ENCODE peak calls at places on chromosomes 13 and 19, in four cellular contexts. One of them, this sample, is unnamed.

GRCh38 chr13:108929532-108929931 is 300.1 kb downstream of the MYO16 start:
- DNase-seq in H1: no peak
- DNase-seq in H9: no peak
- DNase-seq in IMR-90: no peak
- DNase-seq in this sample: no peak

GRCh38 chr19:751501-752341 is 809 bp downstream of the MISP start:
- DNase-seq in H1: no peak
- DNase-seq in H9: peak
- DNase-seq in IMR-90: peak
- DNase-seq in this sample: peak

GRCh38 chr13:24213932-24214331 is 53.4 kb downstream of the SPATA13 start:
- DNase-seq in H1: no peak
- DNase-seq in H9: no peak
- DNase-seq in IMR-90: no peak
- DNase-seq in this sample: no peak

GRCh38 chr13:36515466-36515865 is 83.2 kb downstream of the CCNA1 start:
- DNase-seq in H1: no peak
- DNase-seq in H9: no peak
- DNase-seq in IMR-90: no peak
- DNase-seq in this sample: no peak

GRCh38 chr13:83536941-83537340 is 345.3 kb downstream of the SLITRK1 start:
- DNase-seq in H1: no peak
- DNase-seq in H9: no peak
- DNase-seq in IMR-90: no peak
- DNase-seq in this sample: no peak

GRCh38 chr13:42478531-42479156 is 95.3 kb upstream of the TNFSF11 start:
- DNase-seq in H1: no peak
- DNase-seq in H9: no peak
- DNase-seq in IMR-90: peak
- DNase-seq in this sample: no peak

GRCh38 chr19:1780272-1780957 is 27.1 kb downstream of the ONECUT3 start:
- DNase-seq in H1: no peak
- DNase-seq in H9: no peak
- DNase-seq in IMR-90: peak
- DNase-seq in this sample: no peak

GRCh38 chr19:35442091-35442490 is 6.0 kb upstream of the FFAR2 start:
- DNase-seq in H1: no peak
- DNase-seq in H9: no peak
- DNase-seq in IMR-90: no peak
- DNase-seq in this sample: peak

GRCh38 chr13:30618186-30618937 is 642 bp downstream of the USPL1 start:
- DNase-seq in H1: no peak
- DNase-seq in H9: no peak
- DNase-seq in IMR-90: no peak
- DNase-seq in this sample: peak

GRCh38 chr13:114177245-114178010 is 1.6 kb upstream of the CFAP97D2 start:
- DNase-seq in H1: no peak
- DNase-seq in H9: no peak
- DNase-seq in IMR-90: no peak
- DNase-seq in this sample: no peak

GRCh38 chr19:31263317-31263716 is 85.9 kb downstream of the TSHZ3 start:
- DNase-seq in H1: no peak
- DNase-seq in H9: peak
- DNase-seq in IMR-90: no peak
- DNase-seq in this sample: no peak

GRCh38 chr13:101511766-101512165 is 59.3 kb downstream of the ITGBL1 start:
- DNase-seq in H1: no peak
- DNase-seq in H9: no peak
- DNase-seq in IMR-90: no peak
- DNase-seq in this sample: no peak

GRCh38 chr13:70623260-70623659 is 515.0 kb upstream of the KLHL1 start:
- DNase-seq in H1: no peak
- DNase-seq in H9: no peak
- DNase-seq in IMR-90: peak
- DNase-seq in this sample: no peak

GRCh38 chr13:75636339-75637095 is 387 bp downstream of the LMO7 start:
- DNase-seq in H1: no peak
- DNase-seq in H9: peak
- DNase-seq in IMR-90: peak
- DNase-seq in this sample: peak

GRCh38 chr19:7295912-7296486 is 1.8 kb upstream of the INSR start:
- DNase-seq in H1: no peak
- DNase-seq in H9: no peak
- DNase-seq in IMR-90: no peak
- DNase-seq in this sample: no peak

GRCh38 chr19:7294571-7295212 is 478 bp upstream of the INSR start:
- DNase-seq in H1: no peak
- DNase-seq in H9: peak
- DNase-seq in IMR-90: peak
- DNase-seq in this sample: peak

GRCh38 chr19:7293795-7294570 is at the start of gene INSR:
- DNase-seq in H1: peak
- DNase-seq in H9: peak
- DNase-seq in IMR-90: peak
- DNase-seq in this sample: peak

GRCh38 chr19:7292352-7292949 is 1.8 kb downstream of the INSR start:
- DNase-seq in H1: no peak
- DNase-seq in H9: peak
- DNase-seq in IMR-90: no peak
- DNase-seq in this sample: no peak

DNA sequence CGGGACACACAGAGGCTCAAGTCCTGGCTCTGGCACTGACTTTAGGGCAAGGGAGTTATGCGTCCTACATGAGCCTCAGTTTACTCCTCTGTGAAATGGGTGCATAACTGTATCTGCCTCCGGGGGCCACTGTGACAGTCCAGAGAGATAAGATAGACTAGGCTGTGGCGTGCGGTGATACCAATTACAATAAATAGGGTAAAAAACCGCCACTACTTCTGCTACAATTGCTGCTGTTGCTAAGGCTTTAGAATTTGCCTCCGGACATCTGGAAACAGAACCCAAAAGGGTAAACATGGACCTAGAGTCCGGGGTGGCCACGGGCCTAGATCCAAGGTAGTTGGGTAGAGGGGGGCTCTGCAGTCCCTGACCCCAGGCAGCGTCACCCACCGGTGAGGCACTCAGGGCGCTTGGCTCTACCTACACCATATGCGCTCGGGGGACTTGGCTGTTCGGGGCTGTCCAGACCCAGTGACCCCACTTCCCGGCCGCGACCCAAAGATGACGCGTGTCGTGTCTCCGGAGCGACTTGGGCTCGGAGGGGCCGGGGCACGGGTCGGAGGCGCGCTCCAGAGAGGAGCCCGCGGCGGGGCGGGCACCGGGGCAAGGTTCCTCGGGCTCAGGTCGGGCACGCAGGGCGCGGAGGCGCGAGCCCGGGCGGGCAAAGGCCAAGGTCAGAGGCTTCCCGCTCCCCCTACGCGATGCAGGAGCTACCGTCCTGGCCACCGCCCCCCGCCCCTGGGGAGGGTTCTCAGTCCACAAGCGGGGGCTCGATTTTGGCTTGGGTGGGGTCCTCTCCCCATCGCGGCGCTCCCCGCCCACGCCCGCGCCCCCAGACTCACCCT is 1.0 kb downstream of the INSR start:
- DNase-seq in H1: no peak
- DNase-seq in H9: peak
- DNase-seq in IMR-90: no peak
- DNase-seq in this sample: peak
- H3K14ac ChIP-seq in H1: no peak
- H3K14ac ChIP-seq in H9: no peak
- H3K14ac ChIP-seq in IMR-90: no peak
- H3K14ac ChIP-seq in this sample: peak

DNA sequence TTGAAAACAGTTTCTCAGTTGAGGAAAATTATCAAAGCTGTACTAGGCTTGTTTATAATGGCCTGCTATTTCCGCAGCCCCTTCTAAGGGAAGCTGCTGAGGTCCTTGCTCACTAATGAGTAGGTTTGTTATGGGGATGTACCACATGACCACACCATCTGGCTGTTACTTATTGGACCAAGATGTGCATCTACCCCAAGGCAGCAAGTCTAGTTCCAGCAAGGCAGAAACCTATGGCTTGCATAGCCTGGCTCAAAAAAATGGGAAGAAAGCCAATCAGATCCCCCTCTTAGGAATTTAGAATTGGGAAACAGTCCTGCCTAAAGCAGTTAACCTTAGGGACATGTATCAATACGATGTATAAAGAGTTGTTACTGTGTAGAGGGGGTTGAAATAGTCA is 186.5 kb upstream of the SPRY2 start:
- DNase-seq in H1: no peak
- DNase-seq in H9: no peak
- DNase-seq in IMR-90: no peak
- DNase-seq in this sample: no peak
- H2BK120ac ChIP-seq in H1: no peak
- H2BK120ac ChIP-seq in H9: no peak
- H2BK120ac ChIP-seq in IMR-90: no peak
- H2BK120ac ChIP-seq in this sample: no peak

GRCh38 chr19:40567040-40567749 is 9.5 kb upstream of the SHKBP1 start:
- DNase-seq in H1: no peak
- DNase-seq in H9: no peak
- DNase-seq in IMR-90: no peak
- DNase-seq in this sample: no peak

GRCh38 chr19:40567750-40568494 is 8.8 kb upstream of the SHKBP1 start:
- DNase-seq in H1: no peak
- DNase-seq in H9: no peak
- DNase-seq in IMR-90: no peak
- DNase-seq in this sample: peak

GRCh38 chr19:40565910-40566495 is 10.7 kb upstream of the SHKBP1 start:
- DNase-seq in H1: no peak
- DNase-seq in H9: no peak
- DNase-seq in IMR-90: no peak
- DNase-seq in this sample: no peak

GRCh38 chr19:40561947-40562346 is 14.7 kb upstream of the SHKBP1 start:
- DNase-seq in H1: no peak
- DNase-seq in H9: no peak
- DNase-seq in IMR-90: no peak
- DNase-seq in this sample: no peak

GRCh38 chr19:40565355-40565754 is 11.3 kb upstream of the SHKBP1 start:
- DNase-seq in H1: no peak
- DNase-seq in H9: no peak
- DNase-seq in IMR-90: no peak
- DNase-seq in this sample: no peak
- H3K18ac ChIP-seq in H1: no peak
- H3K18ac ChIP-seq in H9: no peak
- H3K18ac ChIP-seq in IMR-90: no peak
- H3K18ac ChIP-seq in this sample: no peak

DNA sequence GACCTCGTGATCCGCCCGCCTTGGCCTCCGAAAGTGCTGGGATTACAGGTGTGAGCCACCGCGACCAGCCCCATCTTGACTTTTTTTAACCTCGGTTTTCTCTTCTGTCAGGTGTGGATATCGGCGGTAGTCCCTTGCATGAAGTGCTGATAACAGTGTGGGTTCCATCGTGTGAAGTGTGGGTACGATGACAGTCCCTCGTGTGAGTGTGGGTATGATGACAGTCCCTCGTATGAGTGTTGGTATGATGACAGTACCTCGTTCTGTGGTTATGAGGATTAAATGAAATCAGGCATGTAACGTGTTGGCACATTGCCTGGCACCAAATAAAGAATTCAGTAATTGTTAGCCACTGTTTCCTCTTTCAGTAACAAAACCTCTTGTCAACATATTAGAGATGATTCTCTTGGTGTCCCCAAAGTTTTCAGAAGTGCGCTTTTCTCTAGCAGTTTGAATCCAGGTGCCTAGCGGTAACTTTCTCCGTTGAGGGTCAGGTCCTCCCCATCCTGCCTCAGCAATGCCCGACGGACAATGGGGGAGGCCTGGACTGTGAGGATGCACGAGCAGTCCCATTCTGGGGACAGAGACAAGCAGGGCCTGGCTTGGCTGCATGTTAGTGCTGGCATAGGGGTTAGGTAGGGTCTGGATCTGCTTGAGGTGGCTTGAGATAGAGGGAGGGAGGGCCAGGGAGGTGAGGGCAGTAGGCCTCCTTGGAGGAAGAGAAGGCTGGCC is 15.3 kb downstream of the GATAD2A start:
- DNase-seq in H1: no peak
- DNase-seq in H9: no peak
- DNase-seq in IMR-90: no peak
- DNase-seq in this sample: no peak
- H3K14ac ChIP-seq in H1: no peak
- H3K14ac ChIP-seq in H9: no peak
- H3K14ac ChIP-seq in IMR-90: peak
- H3K14ac ChIP-seq in this sample: no peak

GRCh38 chr13:44385847-44386246 is 12.2 kb downstream of the SERP2 start:
- DNase-seq in H1: no peak
- DNase-seq in H9: no peak
- DNase-seq in IMR-90: no peak
- DNase-seq in this sample: no peak

GRCh38 chr13:44386932-44387556 is 13.4 kb downstream of the SERP2 start:
- DNase-seq in H1: no peak
- DNase-seq in H9: no peak
- DNase-seq in IMR-90: no peak
- DNase-seq in this sample: peak

GRCh38 chr13:44389856-44390255 is 16.2 kb downstream of the SERP2 start:
- DNase-seq in H1: no peak
- DNase-seq in H9: no peak
- DNase-seq in IMR-90: no peak
- DNase-seq in this sample: no peak

GRCh38 chr13:44388427-44388826 is 14.8 kb downstream of the SERP2 start:
- DNase-seq in H1: no peak
- DNase-seq in H9: no peak
- DNase-seq in IMR-90: no peak
- DNase-seq in this sample: no peak

GRCh38 chr13:44389003-44389666 is 15.5 kb downstream of the SERP2 start:
- DNase-seq in H1: no peak
- DNase-seq in H9: no peak
- DNase-seq in IMR-90: no peak
- DNase-seq in this sample: no peak
- H2BK120ac ChIP-seq in H1: no peak
- H2BK120ac ChIP-seq in H9: no peak
- H2BK120ac ChIP-seq in IMR-90: no peak
- H2BK120ac ChIP-seq in this sample: no peak

This sample was measured in trophoblast cell.